ENCODE peak calls at places on chromosomes 1 and 21, in nine cellular contexts. M, Y, S, L, Z, G, O, X and N are unnamed samples.

GRCh38 chr1:156664046-156664948 is 12.9 kb downstream of the NES start:
- DNase-seq in G (peak; percentile 47), X (peak; percentile 31), S (no peak), L (no peak), Z (no peak), M (no peak), O (no peak), Y (no peak), N (no peak)

GRCh38 chr1:3727042-3727824 is 25.0 kb upstream of the CCDC27 start:
- DNase-seq in X (no peak), L (no peak), S (peak; percentile 79), M (no peak), G (no peak), Z (no peak), Y (peak; percentile 49), O (no peak), N (no peak)

GRCh38 chr1:8093221-8093980 is 67.3 kb upstream of the ERRFI1 start:
- DNase-seq in G (no peak), S (no peak), O (no peak), X (no peak), L (no peak), M (no peak), Y (no peak), Z (no peak), N (no peak)

GRCh38 chr1:205284420-205285144 is 37.0 kb downstream of the NUAK2 start:
- DNase-seq in M (peak; percentile 87), L (peak; percentile 99), Y (peak; percentile 91), S (peak; percentile 65), O (peak; percentile 84), G (peak; percentile 92), Z (peak; percentile 93), X (peak; percentile 90), N (peak; percentile 81)

GRCh38 chr1:186239211-186239610 is 135.8 kb downstream of the TPR start:
- DNase-seq in O (no peak), Y (no peak), Z (no peak), X (no peak), M (no peak), G (peak; percentile 23), S (no peak), L (no peak), N (no peak)

GRCh38 chr1:102174259-102174863 is 177.6 kb upstream of the OLFM3 start:
- DNase-seq in Y (peak; percentile 11), O (no peak), X (no peak), L (no peak), Z (no peak), M (no peak), S (peak; percentile 3), G (no peak), N (no peak)

GRCh38 chr1:117077267-117077666 is 17.1 kb downstream of the TTF2 start:
- DNase-seq in M (no peak), G (peak; percentile 79), O (no peak), Z (no peak), L (peak; percentile 16), Y (no peak), S (no peak), X (no peak), N (no peak)

GRCh38 chr1:33758698-33759097 is 105.2 kb upstream of the HMGB4 start:
- DNase-seq in S (no peak), O (no peak), X (no peak), Z (no peak), Y (no peak), M (peak; percentile 43), G (no peak), L (no peak), N (peak; percentile 41)

GRCh38 chr1:109802901-109803561 is 39.3 kb upstream of the EPS8L3 start:
- DNase-seq in Y (no peak), O (no peak), L (no peak), Z (peak; percentile 29), G (no peak), M (no peak), S (no peak), X (peak; percentile 6), N (no peak)

GRCh38 chr1:209655832-209656231 is 3.6 kb upstream of the LAMB3 start:
- DNase-seq in L (no peak), O (no peak), G (no peak), X (no peak), Y (no peak), S (no peak), M (no peak), Z (no peak), N (no peak)

GRCh38 chr1:201582261-201582951 is 43.5 kb downstream of the NAV1 start:
- DNase-seq in L (no peak), Z (peak; percentile 37), G (peak; percentile 56), X (peak; percentile 69), S (no peak), Y (no peak), O (no peak), M (peak; percentile 46), N (no peak)

GRCh38 chr1:31951276-31951675 is 13.1 kb upstream of the PTP4A2 start:
- DNase-seq in M (no peak), X (no peak), Y (no peak), L (no peak), O (no peak), S (no peak), Z (no peak), G (no peak), N (no peak)

GRCh38 chr1:9322845-9323244 is 30.2 kb downstream of the SPSB1 start:
- DNase-seq in L (no peak), M (no peak), S (no peak), O (no peak), G (no peak), X (no peak), Y (no peak), Z (no peak), N (no peak)

GRCh38 chr1:59061876-59062275 is 235.0 kb upstream of the FGGY start:
- DNase-seq in X (peak; percentile 80), O (no peak), L (peak; percentile 28), Y (no peak), G (peak; percentile 97), S (no peak), M (peak; percentile 77), Z (peak; percentile 51), N (peak; percentile 29)

GRCh38 chr21:46295177-46295711 is 9.1 kb downstream of the YBEY start:
- DNase-seq in Z (no peak), O (no peak), X (no peak), L (peak; percentile 7), G (peak; percentile 24), Y (peak; percentile 34), M (peak; percentile 41), S (no peak), N (no peak)

GRCh38 chr1:58162952-58163550 is 383.5 kb downstream of the OMA1 start:
- DNase-seq in G (peak; percentile 69), O (no peak), Y (peak; percentile 44), L (peak; percentile 3), Z (no peak), M (peak; percentile 59), X (peak; percentile 36), S (no peak), N (peak; percentile 35)

GRCh38 chr21:37932936-37933335 is 16.7 kb upstream of the KCNJ6 start:
- DNase-seq in G (no peak), Y (no peak), O (no peak), L (no peak), S (no peak), Z (no peak), X (no peak), M (no peak), N (no peak)